ENCODE peak calls at places on chromosomes 13 and 19, in seven cellular contexts. J, E, M, O, U, D and W are unnamed samples.

GRCh38 chr13:99313473-99313872 is 6.3 kb upstream of the GPR183 start:
- DNase-seq in J (no peak), E (peak; percentile 65), M (peak; percentile 34), O (no peak), U (no peak), D (no peak), W (no peak)

GRCh38 chr19:2865334-2866221 is 1.6 kb upstream of the ZNF556 start:
- DNase-seq in J (no peak), E (no peak), M (no peak), O (no peak), U (no peak), D (no peak), W (no peak)

GRCh38 chr13:113793718-113794085 is 34.7 kb downstream of the TMEM255B start:
- DNase-seq in J (peak; percentile 55), E (no peak), M (no peak), O (no peak), U (no peak), D (no peak), W (no peak)

GRCh38 chr13:36244073-36244472 is 29.7 kb upstream of the SOHLH2 start:
- DNase-seq in J (no peak), E (no peak), M (no peak), O (no peak), U (no peak), D (no peak), W (no peak)

GRCh38 chr19:46497773-46498172 is 2.1 kb upstream of the PNMA8B start:
- DNase-seq in J (no peak), E (peak; percentile 41), M (no peak), O (no peak), U (no peak), D (no peak), W (no peak)

GRCh38 chr13:74966814-74967213 is 515.2 kb downstream of the TBC1D4 start:
- DNase-seq in J (no peak), E (no peak), M (peak; percentile 6), O (no peak), U (peak; percentile 11), D (no peak), W (no peak)

GRCh38 chr19:19619121-19619848 is 798 bp upstream of the PBX4 start:
- DNase-seq in J (no peak), E (no peak), M (no peak), O (no peak), U (peak; percentile 12), D (no peak), W (no peak)

GRCh38 chr19:2561895-2562294 is 86.0 kb downstream of the GADD45B start:
- DNase-seq in J (peak; percentile 76), E (no peak), M (no peak), O (no peak), U (no peak), D (peak; percentile 71), W (no peak)

GRCh38 chr19:42386974-42387707 is 3.0 kb downstream of the CNFN start:
- DNase-seq in J (no peak), E (peak; percentile 87), M (peak; percentile 73), O (peak; percentile 85), U (peak; percentile 97), D (peak; percentile 41), W (peak; percentile 85)

GRCh38 chr19:49896863-49897621 is at the start of gene IL4I1:
- DNase-seq in J (no peak), E (peak; percentile 74), M (peak; percentile 40), O (peak; percentile 51), U (no peak), D (peak; percentile 56), W (no peak)

GRCh38 chr13:34750078-34750703 is 191.9 kb upstream of the NBEA start:
- DNase-seq in J (no peak), E (peak; percentile 34), M (no peak), O (peak; percentile 31), U (peak; percentile 30), D (no peak), W (peak; percentile 48)

GRCh38 chr13:63680704-63681103 is 2265.1 kb upstream of the PCDH20 start:
- DNase-seq in J (no peak), E (no peak), M (no peak), O (no peak), U (no peak), D (no peak), W (no peak)

GRCh38 chr19:14472202-14472961 is 2.8 kb downstream of the PTGER1 start:
- DNase-seq in J (peak; percentile 93), E (peak; percentile 21), M (peak; percentile 73), O (peak; percentile 83), U (no peak), D (peak; percentile 68), W (peak; percentile 52)

GRCh38 chr19:4267101-4267900 is 11.8 kb upstream of the SHD start:
- DNase-seq in J (peak; percentile 85), E (peak; percentile 48), M (peak; percentile 78), O (peak; percentile 69), U (peak; percentile 6), D (peak; percentile 39), W (peak; percentile 65)

GRCh38 chr19:56661248-56661647 is 10.3 kb downstream of the ZNF835 start:
- DNase-seq in J (no peak), E (no peak), M (no peak), O (no peak), U (no peak), D (no peak), W (no peak)

GRCh38 chr13:43835701-43836100 is 43.8 kb downstream of the CCDC122 start:
- DNase-seq in J (no peak), E (no peak), M (no peak), O (no peak), U (no peak), D (no peak), W (no peak)

GRCh38 chr13:39148513-39148961 is 110.3 kb downstream of the NHLRC3 start:
- DNase-seq in J (no peak), E (peak; percentile 80), M (peak; percentile 20), O (no peak), U (no peak), D (no peak), W (no peak)

GRCh38 chr13:66443926-66444325 is 786.2 kb downstream of the PCDH9 start:
- DNase-seq in J (no peak), E (no peak), M (no peak), O (no peak), U (no peak), D (no peak), W (no peak)

GRCh38 chr19:32876919-32877285 is 7.3 kb upstream of the SLC7A9 start:
- DNase-seq in J (peak; percentile 32), E (peak; percentile 77), M (peak; percentile 76), O (peak; percentile 32), U (peak; percentile 80), D (no peak), W (no peak)

GRCh38 chr19:39246951-39247669 is 1.5 kb downstream of the IFNL4 start:
- DNase-seq in J (no peak), E (peak; percentile 17), M (no peak), O (peak; percentile 24), U (no peak), D (no peak), W (peak; percentile 68)

GRCh38 chr13:60617863-60618733 is 221.1 kb downstream of the TDRD3 start:
- DNase-seq in J (no peak), E (peak; percentile 40), M (peak; percentile 50), O (peak; percentile 5), U (no peak), D (no peak), W (no peak)

GRCh38 chr19:54612428-54612827 is 17.9 kb upstream of the LILRB1 start:
- DNase-seq in J (no peak), E (no peak), M (no peak), O (no peak), U (no peak), D (no peak), W (no peak)

GRCh38 chr13:28744091-28744536 is 25.3 kb upstream of the SLC46A3 start:
- DNase-seq in J (no peak), E (peak; percentile 77), M (peak; percentile 92), O (no peak), U (no peak), D (no peak), W (no peak)

GRCh38 chr19:2477732-2478191 is 1.8 kb downstream of the GADD45B start:
- DNase-seq in J (peak; percentile 84), E (peak; percentile 69), M (peak; percentile 61), O (peak; percentile 39), U (no peak), D (no peak), W (no peak)

GRCh38 chr13:41453620-41454019 is 3.7 kb upstream of the RGCC start:
- DNase-seq in J (no peak), E (no peak), M (no peak), O (no peak), U (no peak), D (no peak), W (no peak)

GRCh38 chr13:23645851-23646250 is 75.6 kb downstream of the TNFRSF19 start:
- DNase-seq in J (no peak), E (no peak), M (no peak), O (no peak), U (no peak), D (no peak), W (no peak)

GRCh38 chr13:19810996-19811881 is 28.5 kb upstream of the PSPC1 start:
- DNase-seq in J (no peak), E (no peak), M (peak; percentile 15), O (no peak), U (no peak), D (no peak), W (peak; percentile 10)